ENCODE peak calls at places on chromosome X, in five cellular contexts. N is CD4-positive, CD25-positive, alpha-beta regulatory T cell; O is stimulated activated CD4-positive, alpha-beta T cell treated with anti-CD3 and anti-CD28 coated beads, Interleukin-15, amount 100 ng/mL, for 1 hour; F is Kasumi-1; K is activated T-helper 1 cell treated with Interleukin-2 at 50 U/mL for 16 hours. P is an unnamed sample.

GRCh38 chrX:55778322-55778721 is 60.8 kb downstream of the RRAGB start:
- DNase-seq in N (no peak), O (no peak), F (no peak), K (no peak), P (no peak)

GRCh38 chrX:106170318-106170717 is 2.2 kb downstream of the PWWP3B start:
- DNase-seq in N (no peak), O (no peak), F (no peak), K (no peak), P (no peak)

GRCh38 chrX:150506486-150506885 is 61.9 kb upstream of the MTM1 start:
- DNase-seq in N (no peak), O (no peak), F (no peak), K (no peak), P (peak; percentile 2)

GRCh38 chrX:37590047-37590446 is 18.6 kb downstream of the LANCL3 start:
- DNase-seq in N (no peak), O (no peak), F (no peak), K (no peak), P (no peak)

GRCh38 chrX:40207626-40208025 is 109.9 kb upstream of the BCOR start:
- DNase-seq in N (no peak), O (no peak), F (no peak), K (no peak), P (no peak)

GRCh38 chrX:74382613-74383012 is 38.7 kb upstream of the SLC16A2 start:
- DNase-seq in N (peak; percentile 13), O (peak; percentile 2), F (peak; percentile 61), K (peak; percentile 28), P (peak; percentile 34)

GRCh38 chrX:131827935-131828334 is 195.2 kb upstream of the STK26 start:
- DNase-seq in N (no peak), O (no peak), F (peak; percentile 27), K (no peak), P (peak; percentile 19)

GRCh38 chrX:134599173-134599914 is 58.9 kb downstream of the PLAC1 start:
- DNase-seq in N (no peak), O (no peak), F (no peak), K (no peak), P (no peak)

GRCh38 chrX:155023907-155024833 is 1.6 kb upstream of the F8 start:
- DNase-seq in N (no peak), O (no peak), F (no peak), K (no peak), P (no peak)

GRCh38 chrX:80430826-80431501 is 10.7 kb downstream of the TENT5D start:
- DNase-seq in N (no peak), O (no peak), F (no peak), K (no peak), P (no peak)

GRCh38 chrX:13898084-13898483 is 81.2 kb upstream of the GPM6B start:
- DNase-seq in N (no peak), O (no peak), F (no peak), K (no peak), P (no peak)

GRCh38 chrX:45889471-45889870 is 655.8 kb downstream of the ZNF674 start:
- DNase-seq in N (no peak), O (no peak), F (no peak), K (no peak), P (no peak)

GRCh38 chrX:39133971-39134370 is 332.7 kb downstream of the MID1IP1 start:
- DNase-seq in N (no peak), O (no peak), F (no peak), K (no peak), P (no peak)

GRCh38 chrX:118038614-118039365 is 77.8 kb downstream of the KLHL13 start:
- DNase-seq in N (no peak), O (no peak), F (no peak), K (no peak), P (no peak)

GRCh38 chrX:145464650-145465049 is 217.3 kb downstream of the SPANXN1 start:
- DNase-seq in N (no peak), O (no peak), F (no peak), K (no peak), P (no peak)

GRCh38 chrX:126967225-126967624 is 147.7 kb downstream of the PRR32 start:
- DNase-seq in N (no peak), O (no peak), F (no peak), K (no peak), P (no peak)

GRCh38 chrX:151871244-151871643 is 41.4 kb upstream of the MAGEA4 start:
- DNase-seq in N (no peak), O (no peak), F (no peak), K (no peak), P (peak; percentile 56)

GRCh38 chrX:140766024-140766611 is 56.6 kb downstream of the LINC00632 start:
- DNase-seq in N (peak; percentile 1), O (no peak), F (peak; percentile 44), K (no peak), P (peak; percentile 54)

GRCh38 chrX:46722742-46723568 is 36.0 kb downstream of the SLC9A7 start:
- DNase-seq in N (no peak), O (no peak), F (no peak), K (no peak), P (no peak)

GRCh38 chrX:292900-293897 is 12.0 kb downstream of the PLCXD1 start:
- DNase-seq in N (no peak), O (no peak), F (no peak), K (no peak), P (no peak)

GRCh38 chrX:20452487-20452886 is 185.8 kb upstream of the RPS6KA3 start:
- DNase-seq in N (no peak), O (no peak), F (no peak), K (no peak), P (no peak)

GRCh38 chrX:3295731-3296130 is 50.7 kb downstream of the MXRA5 start:
- DNase-seq in N (no peak), O (no peak), F (no peak), K (no peak), P (peak; percentile 6)

GRCh38 chrX:77640702-77641101 is 145.3 kb downstream of the ATRX start:
- DNase-seq in N (no peak), O (no peak), F (no peak), K (no peak), P (no peak)

GRCh38 chrX:134761788-134762187 is 103.5 kb upstream of the PLAC1 start:
- DNase-seq in N (no peak), O (no peak), F (peak; percentile 27), K (no peak), P (no peak)

GRCh38 chrX:105634180-105634579 is 188.2 kb upstream of the NRK start:
- DNase-seq in N (no peak), O (no peak), F (no peak), K (no peak), P (no peak)

GRCh38 chrX:19805054-19805690 is 82.2 kb downstream of the SH3KBP1 start:
- DNase-seq in N (peak; percentile 6), O (no peak), F (no peak), K (no peak), P (no peak)

GRCh38 chrX:108001218-108001814 is 19.1 kb upstream of the TEX13B start:
- DNase-seq in N (no peak), O (no peak), F (peak; percentile 47), K (no peak), P (peak; percentile 34)

GRCh38 chrX:69154051-69154450 is 11.2 kb downstream of the PJA1 start:
- DNase-seq in N (no peak), O (no peak), F (no peak), K (no peak), P (no peak)

GRCh38 chrX:69236641-69237040 is 71.4 kb upstream of the PJA1 start:
- DNase-seq in N (no peak), O (no peak), F (no peak), K (no peak), P (no peak)

GRCh38 chrX:120453985-120454384 is 15.1 kb downstream of the LAMP2 start:
- DNase-seq in N (no peak), O (no peak), F (no peak), K (no peak), P (peak; percentile 52)

GRCh38 chrX:21373637-21374162 is 518 bp upstream of the CNKSR2 start:
- DNase-seq in N (peak; percentile 16), O (peak; percentile 2), F (peak; percentile 8), K (no peak), P (no peak)

GRCh38 chrX:104659037-104659744 is 93.2 kb downstream of the IL1RAPL2 start:
- DNase-seq in N (no peak), O (no peak), F (no peak), K (no peak), P (no peak)

GRCh38 chrX:44228621-44229020 is 114.9 kb downstream of the EFHC2 start:
- DNase-seq in N (no peak), O (no peak), F (peak; percentile 64), K (no peak), P (no peak)

GRCh38 chrX:107747596-107748161 is 27.9 kb downstream of the TSC22D3 start:
- DNase-seq in N (no peak), O (no peak), F (no peak), K (no peak), P (no peak)

GRCh38 chrX:118507766-118508165 is 12.2 kb downstream of the DOCK11 start:
- DNase-seq in N (no peak), O (no peak), F (no peak), K (no peak), P (no peak)

GRCh38 chrX:130340271-130340670 is 552 bp downstream of the SLC25A14 start:
- DNase-seq in N (no peak), O (no peak), F (no peak), K (no peak), P (peak; percentile 1)

GRCh38 chrX:13911581-13911980 is 94.7 kb upstream of the GPM6B start:
- DNase-seq in N (no peak), O (no peak), F (no peak), K (no peak), P (no peak)

GRCh38 chrX:48934581-48935331 is 15.9 kb upstream of the PIM2 start:
- DNase-seq in N (peak; percentile 46), O (no peak), F (no peak), K (no peak), P (no peak)

GRCh38 chrX:15391850-15392249 is 7.6 kb upstream of the VEGFD start:
- DNase-seq in N (no peak), O (no peak), F (no peak), K (no peak), P (no peak)